ENCODE peak calls at places on chromosomes 5 and 9, in four cellular contexts. E is amniotic stem cell; G is body of pancreas; B is activated CD4-positive, alpha-beta T cell treated with anti-CD3 and anti-CD28 coated beads, Interleukin-2, amount 50 U/mL, for 1 hour. X is an unnamed sample.

GRCh38 chr5:82018462-82018861 is 46.6 kb downstream of the ATG10 start:
- DNase-seq in E (no peak), G (peak; percentile 10), B (no peak), X (peak; percentile 23)

GRCh38 chr9:36018129-36018528 is 18.6 kb upstream of the RECK start:
- DNase-seq in E (no peak), G (no peak), B (no peak), X (no peak)

GRCh38 chr5:86579502-86579901 is 38.2 kb upstream of the COX7C start:
- DNase-seq in E (no peak), G (no peak), B (no peak), X (no peak)

GRCh38 chr9:131727795-131728545 is 11.9 kb downstream of the RAPGEF1 start:
- DNase-seq in E (no peak), G (no peak), B (no peak), X (no peak)

GRCh38 chr9:89961616-89962341 is 357.0 kb downstream of the GADD45G start:
- DNase-seq in E (no peak), G (no peak), B (no peak), X (peak; percentile 51)

GRCh38 chr5:156186760-156187159 is 140.2 kb upstream of the SGCD start:
- DNase-seq in E (no peak), G (no peak), B (no peak), X (no peak)

GRCh38 chr9:37215456-37216229 is 95.3 kb downstream of the ZCCHC7 start:
- DNase-seq in E (no peak), G (no peak), B (no peak), X (no peak)

GRCh38 chr9:130482463-130482862 is 37.7 kb downstream of the ASS1 start:
- DNase-seq in E (no peak), G (no peak), B (no peak), X (no peak)

GRCh38 chr5:149641000-149641576 is 59.8 kb downstream of the ARHGEF37 start:
- DNase-seq in E (no peak), G (peak; percentile 20), B (no peak), X (peak; percentile 62)

GRCh38 chr5:7849531-7850240 is 1.2 kb downstream of the CFAP90 start:
- DNase-seq in E (no peak), G (peak; percentile 24), B (no peak), X (peak; percentile 30)

GRCh38 chr9:133334161-133334560 is 1.8 kb downstream of the SURF6 start:
- DNase-seq in E (no peak), G (no peak), B (no peak), X (no peak)

GRCh38 chr9:108569624-108570023 is 286.2 kb downstream of the ACTL7B start:
- DNase-seq in E (peak; percentile 7), G (no peak), B (no peak), X (no peak)

GRCh38 chr9:135926402-135927194 is 19.3 kb upstream of the CAMSAP1 start:
- DNase-seq in E (peak; percentile 24), G (no peak), B (peak; percentile 15), X (no peak)

GRCh38 chr9:34759432-34760134 is 49.6 kb upstream of the CCL21 start:
- DNase-seq in E (no peak), G (no peak), B (no peak), X (no peak)

GRCh38 chr5:122877518-122877917 is 32.1 kb downstream of the SNX24 start:
- DNase-seq in E (no peak), G (no peak), B (no peak), X (no peak)

GRCh38 chr9:28394774-28395173 is 821.5 kb upstream of the C9orf72 start:
- DNase-seq in E (no peak), G (no peak), B (no peak), X (no peak)

GRCh38 chr5:172235132-172235780 is 41.3 kb downstream of the EFCAB9 start:
- DNase-seq in E (no peak), G (no peak), B (no peak), X (no peak)

GRCh38 chr9:37966443-37967271 is 62.7 kb upstream of the SLC25A51 start:
- DNase-seq in E (no peak), G (peak; percentile 76), B (no peak), X (no peak)

GRCh38 chr5:87020099-87020934 is 247.4 kb upstream of the RASA1 start:
- DNase-seq in E (no peak), G (peak; percentile 56), B (no peak), X (peak; percentile 37)

GRCh38 chr5:164204338-164204946 is 699.0 kb downstream of the MAT2B start:
- DNase-seq in E (peak; percentile 51), G (no peak), B (no peak), X (no peak)

GRCh38 chr5:15702102-15702501 is 202.1 kb downstream of the FBXL7 start:
- DNase-seq in E (no peak), G (no peak), B (no peak), X (no peak)

GRCh38 chr5:53893626-53894025 is 333.2 kb downstream of the NDUFS4 start:
- DNase-seq in E (no peak), G (no peak), B (no peak), X (no peak)

GRCh38 chr5:39415186-39415585 is 9.6 kb downstream of the DAB2 start:
- DNase-seq in E (no peak), G (no peak), B (no peak), X (no peak)

GRCh38 chr5:114822885-114823284 is 346.8 kb downstream of the TRIM36 start:
- DNase-seq in E (no peak), G (no peak), B (no peak), X (no peak)

GRCh38 chr5:129110742-129111141 is 16.2 kb downstream of the ISOC1 start:
- DNase-seq in E (no peak), G (no peak), B (no peak), X (no peak)

GRCh38 chr9:16867571-16868311 is 2.7 kb downstream of the BNC2 start:
- DNase-seq in E (no peak), G (no peak), B (no peak), X (no peak)

GRCh38 chr5:172188893-172189692 is 1.1 kb upstream of the STK10 start:
- DNase-seq in E (no peak), G (no peak), B (no peak), X (no peak)

GRCh38 chr5:90696148-90696547 is 137.6 kb downstream of the ADGRV1 start:
- DNase-seq in E (no peak), G (no peak), B (no peak), X (no peak)

GRCh38 chr5:81151546-81151945 is 81.6 kb upstream of the CKMT2 start:
- DNase-seq in E (peak; percentile 21), G (no peak), B (no peak), X (no peak)

GRCh38 chr5:72523960-72524582 is 16.9 kb upstream of the ZNF366 start:
- DNase-seq in E (peak; percentile 72), G (no peak), B (no peak), X (no peak)

GRCh38 chr5:151096001-151096373 is 15.2 kb upstream of the TNIP1 start:
- DNase-seq in E (no peak), G (peak; percentile 56), B (no peak), X (peak; percentile 62)

GRCh38 chr9:131100445-131100844 is 4.1 kb downstream of the AIF1L start:
- DNase-seq in E (no peak), G (no peak), B (no peak), X (peak; percentile 39)

GRCh38 chr9:19230356-19231125 is at the start of gene DENND4C:
- DNase-seq in E (peak; percentile 86), G (peak; percentile 89), B (peak; percentile 76), X (peak; percentile 90)